ENCODE peak calls at places on chromosomes 13 and 19, in eight cellular contexts. I is WTC11; X is HEK293T; W is HAP-1; V is PC-9; O is activated CD4-positive, alpha-beta T cell treated with anti-CD3 and anti-CD28 coated beads, Interleukin-2, amount 50 U/mL, for 24 hours; H is MV-4-11; Y is ovary. N is an unnamed sample.

GRCh38 chr13:58950911-58951310 is 1212.8 kb downstream of the DIAPH3 start:
- DNase-seq in H (peak), Y (no peak), W (no peak), X (no peak), O (no peak), I (no peak), V (no peak), N (no peak)

GRCh38 chr19:7979559-7979958 is 25.9 kb downstream of the ELAVL1 start:
- DNase-seq in W (no peak), O (no peak), X (no peak), V (no peak), Y (no peak), H (no peak), I (no peak), N (no peak)

GRCh38 chr19:38004100-38004504 is 97.1 kb downstream of the SIPA1L3 start:
- DNase-seq in H (no peak), I (no peak), W (no peak), O (no peak), Y (no peak), X (no peak), V (no peak), N (no peak)

GRCh38 chr13:39370048-39370447 is 232.9 kb downstream of the LHFPL6 start:
- DNase-seq in H (no peak), W (no peak), I (no peak), Y (no peak), O (no peak), X (no peak), V (no peak), N (no peak)

GRCh38 chr13:51422484-51422883 is 30.4 kb downstream of the INTS6 start:
- DNase-seq in H (no peak), I (no peak), W (no peak), O (no peak), X (no peak), Y (no peak), V (no peak), N (no peak)

GRCh38 chr13:90362718-90363117 is 984.8 kb upstream of the MIR17HG start:
- DNase-seq in V (no peak), X (no peak), O (no peak), H (peak), I (no peak), W (no peak), Y (no peak), N (no peak)

GRCh38 chr13:41622545-41623429 is 165.4 kb downstream of the RGCC start:
- DNase-seq in H (peak), I (no peak), O (no peak), W (no peak), X (no peak), V (no peak), Y (no peak), N (no peak)

GRCh38 chr13:50531917-50532899 is 311.3 kb downstream of the DLEU7 start:
- DNase-seq in X (no peak), V (no peak), H (peak), O (no peak), W (peak), Y (no peak), I (no peak), N (no peak)

GRCh38 chr13:107512551-107512950 is 702.8 kb downstream of the LIG4 start:
- DNase-seq in H (no peak), Y (no peak), O (no peak), I (no peak), W (no peak), V (no peak), X (no peak), N (no peak)

GRCh38 chr19:294341-294818 is 3.2 kb upstream of the PLPP2 start:
- DNase-seq in V (no peak), O (no peak), H (no peak), Y (no peak), I (no peak), W (no peak), X (no peak), N (peak)

GRCh38 chr19:33904681-33905080 is 108.0 kb downstream of the KCTD15 start:
- DNase-seq in O (no peak), I (peak), H (no peak), V (no peak), W (no peak), Y (peak), X (no peak), N (no peak)

GRCh38 chr19:18904334-18905057 is 8.5 kb upstream of the CERS1 start:
- DNase-seq in V (no peak), Y (no peak), I (no peak), O (no peak), W (no peak), H (no peak), X (no peak), N (no peak)

GRCh38 chr13:98549006-98549727 is 27.7 kb downstream of the STK24 start:
- DNase-seq in H (peak), W (no peak), O (no peak), Y (no peak), V (no peak), I (no peak), X (no peak), N (no peak)

GRCh38 chr13:91836554-91836953 is 438.1 kb downstream of the GPC5 start:
- DNase-seq in X (no peak), I (no peak), W (no peak), O (no peak), V (no peak), H (no peak), Y (no peak), N (no peak)

GRCh38 chr13:110714798-110715394 is 1.4 kb downstream of the ING1 start:
- DNase-seq in Y (peak), H (no peak), V (no peak), O (peak), X (no peak), I (peak), W (no peak), N (peak)